ENCODE peak calls at places on chromosomes 5 and 9, in five cellular contexts. Q is neural progenitor cell, Z is GM23338, E is GM23248, V is SK-N-SH. I is an unnamed sample.

GRCh38 chr9:76615149-76615548 is 149.1 kb upstream of the PCA3 start:
- DNase-seq in Z (no peak), V (no peak), Q (no peak), E (no peak), I (no peak)

GRCh38 chr5:116273458-116274242 is 188.8 kb downstream of the COMMD10 start:
- DNase-seq in Z (no peak), E (peak; percentile 18), V (no peak), Q (no peak), I (no peak)

GRCh38 chr5:474826-475661 is 32.1 kb downstream of the EXOC3 start:
- DNase-seq in Q (no peak), Z (no peak), E (no peak), V (no peak), I (no peak)

GRCh38 chr5:34488984-34489383 is 167.1 kb upstream of the RAI14 start:
- DNase-seq in E (no peak), Q (no peak), V (no peak), Z (no peak), I (no peak)

GRCh38 chr9:76887003-76887821 is 18.7 kb downstream of the PRUNE2 start:
- DNase-seq in Z (no peak), V (no peak), Q (no peak), E (peak; percentile 24), I (no peak)

GRCh38 chr9:123953601-123954011 is 23.7 kb upstream of the DENND1A start:
- DNase-seq in Q (no peak), Z (no peak), E (peak; percentile 26), V (no peak), I (no peak)

GRCh38 chr5:111627862-111628261 is 115.5 kb upstream of the STARD4 start:
- DNase-seq in E (no peak), Z (no peak), V (no peak), Q (no peak), I (no peak)

GRCh38 chr5:64872044-64872443 is 103.3 kb downstream of the CWC27 start:
- DNase-seq in Z (no peak), Q (no peak), E (peak; percentile 47), V (no peak), I (no peak)

GRCh38 chr5:91074615-91075014 is 308.5 kb downstream of the ARRDC3 start:
- DNase-seq in Z (no peak), E (peak; percentile 91), V (no peak), Q (no peak), I (no peak)

GRCh38 chr5:178435321-178436238 is 154.6 kb downstream of the COL23A1 start:
- DNase-seq in V (no peak), Z (no peak), E (no peak), Q (no peak), I (no peak)

GRCh38 chr5:83450840-83451239 is 20.7 kb upstream of the VCAN start:
- DNase-seq in Z (no peak), V (no peak), Q (no peak), E (no peak), I (no peak)

GRCh38 chr9:111362526-111362925 is 32.5 kb upstream of the OR2K2 start:
- DNase-seq in Q (no peak), E (peak; percentile 34), Z (no peak), V (no peak), I (no peak)

GRCh38 chr5:171426266-171426665 is 6.8 kb downstream of the FGF18 start:
- DNase-seq in E (no peak), Q (no peak), Z (no peak), V (no peak), I (no peak)

GRCh38 chr9:131464354-131465000 is 38.2 kb upstream of the POMT1 start:
- DNase-seq in V (no peak), Z (no peak), Q (no peak), E (no peak), I (no peak)

GRCh38 chr9:115672477-115673316 is 480.9 kb upstream of the PAPPA start:
- DNase-seq in Q (no peak), E (peak; percentile 97), Z (peak; percentile 10), V (no peak), I (no peak)

GRCh38 chr5:136998864-136999263 is 500.3 kb downstream of the SPOCK1 start:
- DNase-seq in E (no peak), Q (no peak), Z (no peak), V (no peak), I (no peak)

GRCh38 chr5:139473565-139473964 is 2.8 kb downstream of the SMIM33 start:
- DNase-seq in V (peak; percentile 15), E (peak; percentile 58), Z (no peak), Q (no peak), I (no peak)

GRCh38 chr9:12785251-12785880 is 10.5 kb downstream of the LURAP1L start:
- DNase-seq in E (peak; percentile 47), Q (no peak), V (no peak), Z (no peak), I (no peak)

DNA sequence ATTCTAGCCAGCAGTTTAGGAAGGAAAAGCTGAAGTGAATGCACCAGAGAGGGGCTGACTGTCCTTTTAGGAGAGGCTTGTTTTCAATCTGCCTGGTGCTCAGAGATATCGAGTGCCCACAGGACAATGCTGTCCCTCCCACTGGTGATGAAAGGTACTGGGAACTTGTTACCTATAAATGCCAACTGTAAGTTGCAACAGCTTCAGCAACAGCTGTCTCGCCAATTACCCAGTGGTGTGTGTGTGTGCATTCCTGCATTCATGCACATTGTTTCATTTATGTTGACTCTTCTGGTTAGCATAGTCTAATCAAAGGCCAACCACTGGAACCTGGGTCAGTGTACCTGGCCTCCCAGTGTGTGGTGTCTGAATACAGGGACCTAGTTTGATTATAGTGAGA is 161.1 kb downstream of the CSNK1G3 start:
- DNase-seq in V (no peak), E (peak; percentile 1), Q (peak; percentile 18), Z (peak; percentile 8), I (no peak)
- H3F3A ChIP-seq in V (no peaks in the 10 kb centered on the region), E (no peaks in the 10 kb centered on the region), Q (peaks cover 6% of the 10 kb centered on the region), Z (no peaks in the 10 kb centered on the region), I (no peaks in the 10 kb centered on the region)

GRCh38 chr9:107627771-107628170 is 138.2 kb upstream of the KLF4 start:
- DNase-seq in Z (no peak), V (no peak), Q (no peak), E (no peak), I (no peak)

GRCh38 chr9:107625383-107625984 is 135.9 kb upstream of the KLF4 start:
- DNase-seq in V (no peak), E (no peak), Z (no peak), Q (no peak), I (no peak)

GRCh38 chr9:107626118-107626517 is 136.5 kb upstream of the KLF4 start:
- DNase-seq in E (no peak), Q (no peak), V (no peak), Z (no peak), I (no peak)

GRCh38 chr9:107621436-107621835 is 131.9 kb upstream of the KLF4 start:
- DNase-seq in V (no peak), E (no peak), Q (no peak), Z (no peak), I (no peak)

DNA sequence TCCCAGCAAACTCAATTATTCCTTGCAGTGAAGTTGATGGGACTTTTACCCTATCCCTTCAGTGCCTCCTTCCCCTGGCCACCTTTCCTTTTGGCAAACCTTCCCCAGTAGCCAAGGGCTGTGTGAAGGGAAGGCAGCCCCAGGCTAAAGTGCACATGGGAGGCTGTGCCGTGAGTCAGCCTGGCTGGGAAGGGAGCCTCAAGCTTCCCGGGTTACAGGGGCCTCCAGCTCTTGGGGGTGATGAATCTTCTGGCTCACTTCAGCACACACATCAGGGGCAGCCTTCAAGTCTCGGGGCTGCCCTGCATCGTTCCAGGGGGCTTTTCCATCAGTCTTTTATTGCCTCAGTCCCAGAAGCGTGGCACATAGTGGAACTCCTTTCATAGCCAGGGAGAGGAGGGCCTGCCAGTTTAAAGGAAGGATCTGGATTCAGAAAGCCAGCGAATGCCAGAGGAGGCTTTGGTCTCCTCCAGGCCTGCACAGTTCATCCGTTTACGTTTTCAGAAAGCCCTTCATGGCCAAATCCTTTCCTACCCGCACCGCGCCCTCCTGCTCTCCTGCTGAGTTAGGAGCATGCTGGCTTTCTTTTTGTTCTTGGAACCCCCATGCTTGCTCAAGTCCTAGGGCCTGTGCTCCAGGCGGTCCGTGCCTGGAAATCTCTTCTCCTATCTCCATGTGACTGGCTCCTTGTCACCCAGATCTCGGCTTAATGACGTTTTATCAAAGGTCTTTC is 134.8 kb upstream of the KLF4 start:
- DNase-seq in V (no peak), E (peak; percentile 93), Q (no peak), Z (no peak), I (no peak)
- TF ChIP-seq EZH2phosphoT487 in V (no peak), E (no peak), Q (no peak), Z (no peak), I (no peak)

GRCh38 chr9:129888085-129888808 is 53.0 kb downstream of the USP20 start:
- DNase-seq in V (no peak), Q (no peak), Z (no peak), E (no peak), I (peak; percentile 99)

GRCh38 chr9:129889936-129890717 is 54.9 kb downstream of the USP20 start:
- DNase-seq in E (no peak), Z (peak; percentile 94), V (no peak), Q (peak; percentile 56), I (no peak)

GRCh38 chr9:129889461-129889935 is 54.2 kb downstream of the USP20 start:
- DNase-seq in V (no peak), E (no peak), Q (no peak), Z (peak; percentile 87), I (no peak)

GRCh38 chr9:129887210-129888084 is 52.2 kb downstream of the USP20 start:
- DNase-seq in E (peak; percentile 78), V (no peak), Q (no peak), Z (no peak), I (peak; percentile 72)

DNA sequence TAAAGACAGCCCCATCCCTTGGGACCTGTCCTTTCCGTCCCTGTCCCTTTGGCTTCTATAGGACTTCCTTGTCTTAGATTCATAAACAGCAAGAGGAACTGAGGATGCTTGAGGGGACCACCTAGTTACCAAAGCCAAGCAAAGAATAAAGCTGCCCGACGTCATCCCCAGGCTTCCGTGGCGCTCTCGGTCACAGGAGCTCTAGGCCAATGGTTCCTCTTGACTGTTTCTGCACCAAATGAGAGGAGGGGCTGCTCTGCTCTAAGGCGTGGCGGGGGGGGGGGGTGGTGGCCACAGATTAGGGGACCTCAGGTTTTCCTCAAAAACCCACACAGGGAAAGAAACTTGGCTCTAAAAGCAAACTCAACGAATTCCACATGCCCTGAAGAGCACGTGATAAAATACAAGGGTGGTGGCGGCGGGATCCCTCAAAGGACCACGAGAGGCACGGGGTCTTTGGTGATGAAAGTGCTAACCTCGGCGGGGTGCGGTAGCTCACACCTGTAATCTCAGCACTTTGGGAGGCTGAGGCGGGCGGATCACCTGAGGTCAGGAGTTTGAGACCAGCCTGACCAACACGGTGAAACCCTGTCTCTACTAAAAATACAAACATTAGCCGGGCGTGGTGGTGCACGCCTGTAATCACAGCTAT is 53.7 kb downstream of the USP20 start:
- DNase-seq in E (no peak), V (no peak), Q (no peak), Z (no peak), I (no peak)
- H3F3A ChIP-seq in E (peaks cover 35% of the 10 kb centered on the region), V (peaks cover 19% of the 10 kb centered on the region), Q (peaks cover 34% of the 10 kb centered on the region), Z (peaks cover 39% of the 10 kb centered on the region), I (peaks cover 59% of the 10 kb centered on the region)

DNA sequence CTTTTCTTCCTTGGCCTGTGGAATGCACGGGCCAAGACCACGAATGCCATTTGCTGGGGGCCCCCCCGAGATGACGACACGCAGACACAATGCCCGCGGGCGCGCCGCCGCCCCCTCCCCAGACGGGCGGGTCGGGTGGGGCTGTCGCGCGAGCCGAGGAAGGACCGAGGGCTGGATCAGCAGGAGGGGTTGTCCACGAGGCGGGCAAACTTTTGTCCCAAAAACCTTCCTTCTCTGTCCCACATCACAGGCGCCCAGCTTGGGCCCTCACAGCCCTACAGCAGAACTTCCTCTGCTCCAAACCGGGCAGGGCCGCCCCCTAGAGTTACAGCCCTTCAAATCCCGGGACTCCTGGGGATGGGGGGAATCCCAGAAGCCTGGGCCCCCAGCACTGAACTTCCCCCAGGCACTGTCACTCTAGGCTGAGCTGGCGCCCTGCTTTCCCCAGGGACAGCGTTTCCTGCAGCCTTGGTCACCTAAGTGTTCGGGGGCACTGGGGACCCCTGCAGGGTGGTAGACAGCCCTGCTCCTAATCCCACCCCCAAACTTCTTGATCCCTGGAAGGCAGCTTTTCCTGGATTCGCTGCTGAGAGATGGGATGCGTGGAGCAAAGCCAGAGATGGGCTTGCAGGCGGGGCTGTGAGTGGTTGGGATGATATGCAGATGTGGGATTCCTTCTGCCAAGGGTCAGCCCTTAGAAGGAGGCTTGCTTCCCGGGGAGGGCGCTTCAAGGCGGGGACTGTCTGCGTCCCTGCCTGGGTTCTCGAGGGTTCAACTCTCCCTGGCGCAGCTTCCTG is 980 bp downstream of the COL5A1 start:
- DNase-seq in Q (peak; percentile 73), V (peak; percentile 66), E (peak; percentile 89), Z (peak; percentile 69), I (no peak)
- TF ChIP-seq EZH2phosphoT487 in Q (no peak), V (no peak), E (no peak), Z (no peak), I (no peak)